ENCODE peak calls at places on chromosome 10, in seven cellular contexts. O is GOT3, A is NCI-H1694, E is left ventricle myocardium inferior, S is A549, G is amniotic stem cell, J is caudate nucleus. B is an unnamed sample.

GRCh38 chr10:101839421-101840063 is 4.1 kb downstream of the KCNIP2 start:
- DNase-seq in S (no peak), O (no peak), E (peak; percentile 48), J (no peak), A (no peak), G (no peak), B (no peak)

GRCh38 chr10:905972-906371 is 25.5 kb downstream of the LARP4B start:
- DNase-seq in G (no peak), J (no peak), S (no peak), E (no peak), O (no peak), A (no peak), B (no peak)

GRCh38 chr10:116913681-116914080 is 64.4 kb downstream of the ENO4 start:
- DNase-seq in J (no peak), G (no peak), O (no peak), E (no peak), A (no peak), S (no peak), B (peak; percentile 18)

GRCh38 chr10:36269222-36269621 is 627.1 kb upstream of the FZD8 start:
- DNase-seq in O (no peak), S (no peak), J (no peak), E (no peak), A (no peak), G (no peak), B (no peak)

GRCh38 chr10:59677253-59677831 is 32.3 kb downstream of the SLC16A9 start:
- DNase-seq in O (no peak), J (no peak), G (no peak), S (no peak), E (no peak), A (no peak), B (no peak)

GRCh38 chr10:16944961-16945360 is 127.7 kb upstream of the RSU1 start:
- DNase-seq in A (no peak), S (no peak), O (no peak), J (no peak), G (no peak), E (no peak), B (no peak)

GRCh38 chr10:7412482-7413251 is 1.8 kb upstream of the SFMBT2 start:
- DNase-seq in E (peak; percentile 45), O (no peak), A (no peak), G (no peak), S (no peak), J (peak; percentile 31), B (no peak)

GRCh38 chr10:84008878-84009277 is 130.4 kb upstream of the GHITM start:
- DNase-seq in G (no peak), E (no peak), A (no peak), J (no peak), O (no peak), S (peak; percentile 6), B (peak; percentile 1)

GRCh38 chr10:9253121-9253520 is 1198.6 kb downstream of the GATA3 start:
- DNase-seq in O (no peak), E (no peak), A (no peak), G (no peak), S (no peak), J (no peak), B (no peak)

GRCh38 chr10:89744021-89744420 is 42.6 kb downstream of the KIF20B start:
- DNase-seq in J (no peak), E (no peak), G (no peak), A (no peak), S (no peak), O (no peak), B (no peak)

GRCh38 chr10:76195990-76196389 is 764.6 kb downstream of the LRMDA start:
- DNase-seq in A (no peak), G (no peak), E (no peak), S (no peak), J (no peak), O (no peak), B (no peak)

GRCh38 chr10:6327906-6328707 is 125.4 kb downstream of the PFKFB3 start:
- DNase-seq in O (no peak), S (no peak), G (no peak), J (peak; percentile 41), E (no peak), A (no peak), B (no peak)

GRCh38 chr10:70174058-70174741 is 3.9 kb upstream of the SAR1A start:
- DNase-seq in S (no peak), G (no peak), J (no peak), A (no peak), O (no peak), E (no peak), B (no peak)

GRCh38 chr10:114304566-114305421 is 65.7 kb downstream of the VWA2 start:
- DNase-seq in A (peak; percentile 3), E (peak; percentile 40), S (no peak), G (no peak), J (no peak), O (no peak), B (no peak)

GRCh38 chr10:129658673-129659072 is 191.6 kb downstream of the MGMT start:
- DNase-seq in E (no peak), G (no peak), J (no peak), A (no peak), O (no peak), S (no peak), B (no peak)

GRCh38 chr10:78339251-78339650 is 305.6 kb downstream of the RPS24 start:
- DNase-seq in J (no peak), O (no peak), E (no peak), S (no peak), A (no peak), G (no peak), B (peak; percentile 23)

GRCh38 chr10:58979713-58980112 is 196.7 kb upstream of the PHYHIPL start:
- DNase-seq in J (no peak), E (no peak), O (no peak), S (no peak), G (no peak), A (no peak), B (no peak)

GRCh38 chr10:96334888-96335526 is 23.8 kb downstream of the OPALIN start:
- DNase-seq in E (no peak), A (peak; percentile 40), G (peak; percentile 21), S (peak; percentile 71), O (no peak), J (no peak), B (no peak)

GRCh38 chr10:305034-305433 is 169.8 kb downstream of the ZMYND11 start:
- DNase-seq in O (no peak), G (no peak), S (no peak), J (no peak), E (no peak), A (no peak), B (no peak)

GRCh38 chr10:3982746-3983442 is 197.9 kb upstream of the KLF6 start:
- DNase-seq in J (no peak), A (no peak), O (no peak), G (no peak), S (no peak), E (no peak), B (no peak)

GRCh38 chr10:1054684-1055083 is 1.5 kb upstream of the WDR37 start:
- DNase-seq in J (no peak), O (no peak), E (no peak), A (no peak), S (no peak), G (no peak), B (no peak)

GRCh38 chr10:87925570-87925969 is 62.1 kb downstream of the PTEN start:
- DNase-seq in A (peak; percentile 42), J (no peak), S (no peak), O (no peak), E (no peak), G (no peak), B (no peak)

GRCh38 chr10:96830511-96831199 is 1.4 kb upstream of the LCOR start:
- DNase-seq in A (peak; percentile 9), G (no peak), J (no peak), S (peak; percentile 56), E (peak; percentile 22), O (peak; percentile 7), B (peak; percentile 62)

GRCh38 chr10:43885252-43885651 is 236.6 kb upstream of the ZNF32 start:
- DNase-seq in J (no peak), G (no peak), A (no peak), E (no peak), O (no peak), S (no peak), B (no peak)

GRCh38 chr10:79190740-79191261 is 122.0 kb downstream of the ZMIZ1 start:
- DNase-seq in O (no peak), J (no peak), E (no peak), S (no peak), G (no peak), A (no peak), B (no peak)

GRCh38 chr10:97574374-97575100 is 2.0 kb downstream of the ANKRD2 start:
- DNase-seq in A (peak; percentile 64), G (peak; percentile 76), J (no peak), O (peak; percentile 32), S (peak; percentile 100), E (peak; percentile 60), B (no peak)

GRCh38 chr10:75405201-75406143 is 3.9 kb upstream of the ZNF503 start:
- DNase-seq in J (no peak), A (no peak), O (no peak), G (no peak), E (no peak), S (no peak), B (no peak)

GRCh38 chr10:17100586-17100985 is 29.0 kb downstream of the CUBN start:
- DNase-seq in E (no peak), S (no peak), J (no peak), G (no peak), O (no peak), A (no peak), B (no peak)

GRCh38 chr10:23338886-23339285 is 5.7 kb downstream of the C10orf67 start:
- DNase-seq in E (no peak), J (no peak), G (no peak), A (no peak), S (no peak), O (no peak), B (no peak)

GRCh38 chr10:44994752-44995530 is 5.8 kb upstream of the ZNF22 start:
- DNase-seq in E (no peak), A (no peak), O (no peak), G (no peak), S (no peak), J (no peak), B (no peak)

GRCh38 chr10:43235070-43235900 is 31.6 kb downstream of the RASGEF1A start:
- DNase-seq in G (no peak), A (no peak), E (peak; percentile 7), O (no peak), S (no peak), J (no peak), B (no peak)

GRCh38 chr10:43958071-43958432 is 309.4 kb upstream of the ZNF32 start:
- DNase-seq in S (no peak), J (no peak), O (no peak), A (no peak), G (no peak), E (no peak), B (no peak)

GRCh38 chr10:61792097-61792496 is 109.4 kb upstream of the ARID5B start:
- DNase-seq in O (no peak), G (no peak), A (no peak), E (no peak), J (no peak), S (no peak), B (no peak)

GRCh38 chr10:93876391-93876790 is 17.4 kb upstream of the SLC35G1 start:
- DNase-seq in J (no peak), S (no peak), G (no peak), A (no peak), O (no peak), E (no peak), B (no peak)

GRCh38 chr10:79024716-79025112 is 44.1 kb upstream of the ZMIZ1 start:
- DNase-seq in E (no peak), S (no peak), J (no peak), A (no peak), O (no peak), G (no peak), B (no peak)

GRCh38 chr10:42971251-42971599 is 105.6 kb upstream of the RET start:
- DNase-seq in E (no peak), G (no peak), J (no peak), S (no peak), A (no peak), O (no peak), B (no peak)

GRCh38 chr10:4698075-4698474 is 127.9 kb upstream of the AKR1E2 start:
- DNase-seq in A (no peak), S (no peak), E (peak; percentile 25), O (no peak), G (no peak), J (no peak), B (peak; percentile 37)

GRCh38 chr10:34544400-34544799 is 270.7 kb downstream of the PARD3 start:
- DNase-seq in E (no peak), J (no peak), O (no peak), A (no peak), G (no peak), S (no peak), B (no peak)